ENCODE peak calls at places on chromosomes 4 and X, in ten cellular contexts. E is CD4-positive, CD25-positive, alpha-beta regulatory T cell; R is MM.1S; K is thoracic aorta; G is body of pancreas; M is adrenal gland; N is neural progenitor cell; Q is RWPE2; H is mucosa of descending colon; J is transverse colon. A is an unnamed sample.

GRCh38 chr4:182429896-182430295 is 186.7 kb downstream of the TENM3 start:
- DNase-seq in E (no peak), R (no peak), K (no peak), G (no peak), M (no peak), N (no peak), Q (no peak), H (no peak), J (no peak), A (no peak)

GRCh38 chr4:7691992-7692391 is 247.7 kb downstream of the AFAP1 start:
- DNase-seq in E (no peak), R (no peak), K (no peak), G (no peak), M (no peak), N (no peak), Q (no peak), H (no peak), J (no peak), A (no peak)

GRCh38 chr4:103264905-103265304 is 66.8 kb upstream of the CENPE start:
- DNase-seq in E (no peak), R (no peak), K (no peak), G (no peak), M (no peak), N (no peak), Q (no peak), H (no peak), J (no peak), A (no peak)

GRCh38 chr4:39614487-39615162 is 24.0 kb downstream of the SMIM14 start:
- DNase-seq in E (no peak), R (no peak), K (no peak), G (no peak), M (no peak), N (no peak), Q (no peak), H (no peak), J (no peak), A (no peak)

GRCh38 chrX:46447384-46447783 is 97.8 kb downstream of the ZNF674 start:
- DNase-seq in E (no peak), R (no peak), K (peak; percentile 2), G (peak; percentile 2), M (peak; percentile 52), N (no peak), Q (no peak), H (no peak), J (no peak), A (no peak)

GRCh38 chr4:82896755-82897154 is 3.8 kb upstream of the THAP9 start:
- DNase-seq in E (no peak), R (no peak), K (no peak), G (no peak), M (no peak), N (no peak), Q (no peak), H (no peak), J (no peak), A (no peak)

GRCh38 chr4:137124278-137124932 is 407.9 kb downstream of the PCDH18 start:
- DNase-seq in E (no peak), R (peak; percentile 65), K (no peak), G (peak; percentile 8), M (no peak), N (peak; percentile 61), Q (no peak), H (no peak), J (no peak), A (no peak)

GRCh38 chr4:38889143-38889542 is 21.5 kb downstream of the FAM114A1 start:
- DNase-seq in E (no peak), R (peak; percentile 68), K (no peak), G (no peak), M (no peak), N (no peak), Q (no peak), H (no peak), J (no peak), A (no peak)

GRCh38 chrX:40437348-40437747 is 143.4 kb upstream of the ATP6AP2 start:
- DNase-seq in E (no peak), R (no peak), K (no peak), G (no peak), M (no peak), N (no peak), Q (no peak), H (no peak), J (no peak), A (no peak)
- H3K4me1 ChIP-seq in E (no peaks in the 10 kb centered on the region), R (no peaks in the 10 kb centered on the region), K (no peaks in the 10 kb centered on the region), G (no peaks in the 10 kb centered on the region), M (no peaks in the 10 kb centered on the region), N (peaks cover 8% of the 10 kb centered on the region), Q (no peaks in the 10 kb centered on the region), H (no peaks in the 10 kb centered on the region), J (no peaks in the 10 kb centered on the region), A (no peaks in the 10 kb centered on the region)

GRCh38 chr4:17780461-17781071 is 855 bp downstream of the FAM184B start:
- DNase-seq in E (no peak), R (no peak), K (no peak), G (no peak), M (no peak), N (peak; percentile 2), Q (no peak), H (no peak), J (no peak), A (no peak)
- H3K4me3 ChIP-seq in E (no peak overlapping the region), R (no peak overlapping the region), K (peak overlapping the region; percentile 49), G (no peak overlapping the region), M (no peak overlapping the region), N (peak overlapping the region; percentile 44), Q (no peak overlapping the region), H (no peak overlapping the region), J (peak overlapping the region; percentile 16), A (no peak overlapping the region)

GRCh38 chr4:145870155-145871020 is 68.2 kb downstream of the ZNF827 start:
- DNase-seq in E (no peak), R (peak; percentile 74), K (no peak), G (no peak), M (no peak), N (no peak), Q (no peak), H (no peak), J (no peak), A (no peak)

GRCh38 chr4:145865274-145865941 is 73.2 kb downstream of the ZNF827 start:
- DNase-seq in E (no peak), R (no peak), K (no peak), G (no peak), M (no peak), N (no peak), Q (no peak), H (no peak), J (no peak), A (no peak)

GRCh38 chr4:145868637-145869409 is 69.8 kb downstream of the ZNF827 start:
- DNase-seq in E (peak; percentile 5), R (peak; percentile 73), K (no peak), G (no peak), M (no peak), N (no peak), Q (no peak), H (no peak), J (no peak), A (no peak)

GRCh38 chr4:145871209-145871608 is 67.4 kb downstream of the ZNF827 start:
- DNase-seq in E (no peak), R (no peak), K (no peak), G (no peak), M (no peak), N (no peak), Q (no peak), H (no peak), J (no peak), A (no peak)

DNA sequence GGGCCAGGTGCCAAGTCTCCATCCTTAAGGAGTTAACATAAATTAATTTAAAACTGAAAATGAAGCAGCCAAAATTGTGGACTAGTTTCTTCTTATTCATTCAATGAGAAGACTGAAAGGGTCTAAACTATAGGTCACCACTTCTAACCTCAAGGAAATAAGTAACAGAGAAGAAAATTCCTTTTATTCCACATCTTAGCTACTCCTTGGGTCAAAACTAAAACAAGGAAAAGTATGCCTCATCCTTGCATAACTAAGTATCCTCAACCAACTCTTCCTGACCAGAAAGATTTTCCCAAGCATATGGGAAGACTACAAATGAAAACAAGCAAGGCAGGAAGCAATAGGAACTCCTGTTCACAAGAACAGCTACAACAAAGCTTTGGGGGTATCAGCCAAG is 71.2 kb downstream of the ZNF827 start:
- DNase-seq in E (no peak), R (no peak), K (no peak), G (no peak), M (no peak), N (no peak), Q (no peak), H (no peak), J (no peak), A (no peak)
- H3K4me1 ChIP-seq in E (no peaks in the 10 kb centered on the region), R (peaks cover 56% of the 10 kb centered on the region), K (peaks cover 17% of the 10 kb centered on the region), G (no peaks in the 10 kb centered on the region), M (peaks cover 15% of the 10 kb centered on the region), N (no peaks in the 10 kb centered on the region), Q (no peaks in the 10 kb centered on the region), H (no peaks in the 10 kb centered on the region), J (no peaks in the 10 kb centered on the region), A (no peaks in the 10 kb centered on the region)

DNA sequence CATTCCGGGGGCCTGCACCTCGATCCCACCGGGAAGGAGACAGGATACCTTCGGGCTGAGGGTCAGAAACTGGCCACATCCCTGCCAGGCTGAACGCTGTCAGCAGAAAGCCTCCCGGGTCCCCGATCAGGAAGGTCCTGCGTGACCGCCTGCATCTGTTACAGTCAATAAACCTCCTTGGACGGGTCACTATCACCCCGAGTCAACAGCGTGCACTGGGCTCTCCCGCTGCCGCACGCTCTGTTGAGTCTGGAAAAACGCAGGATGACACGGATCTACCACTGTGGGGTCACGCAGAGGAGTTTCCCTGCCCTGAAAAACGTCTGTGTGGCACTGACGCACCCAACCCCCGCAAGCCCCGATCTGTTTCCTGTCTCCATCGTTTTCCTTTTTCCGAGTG is 12.1 kb downstream of the PPP2R3B start:
- DNase-seq in E (no peak), R (no peak), K (no peak), G (no peak), M (no peak), N (no peak), Q (peak; percentile 68), H (no peak), J (no peak), A (no peak)
- H3K4me3 ChIP-seq in E (no peak overlapping the region), R (no peak overlapping the region), K (peak overlapping the region; percentile 65), G (no peak overlapping the region), M (no peak overlapping the region), N (peak overlapping the region; percentile 73), Q (no peak overlapping the region), H (no peak overlapping the region), J (no peak overlapping the region), A (no peak overlapping the region)

A was measured in CD4-positive, alpha-beta memory T cell.